ENCODE peak calls at places on chromosomes 3 and 15, in five cellular contexts. Q is GM23248, G is HCT116, A is hepatocyte, Y is OCI-LY7. Z is an unnamed sample.

GRCh38 chr15:26667222-26667988 is 105.5 kb downstream of the GABRB3 start:
- DNase-seq in Y (no peak), G (no peak), Q (no peak), A (peak; percentile 27), Z (no peak)

GRCh38 chr15:29792426-29793159 is 29.7 kb downstream of the TJP1 start:
- DNase-seq in G (no peak), Y (no peak), A (no peak), Q (no peak), Z (no peak)

GRCh38 chr3:7793786-7794185 is 707.8 kb upstream of the LMCD1 start:
- DNase-seq in Y (no peak), G (no peak), A (no peak), Q (no peak), Z (no peak)

GRCh38 chr3:141123677-141124410 is 72.7 kb downstream of the SPSB4 start:
- DNase-seq in G (no peak), Y (no peak), A (no peak), Q (no peak), Z (no peak)

GRCh38 chr15:28935316-28935715 is 49.5 kb downstream of the APBA2 start:
- DNase-seq in Q (peak; percentile 6), Y (peak; percentile 48), A (no peak), G (no peak), Z (no peak)

GRCh38 chr3:197746801-197747237 is 2.9 kb upstream of the FYTTD1 start:
- DNase-seq in Y (peak; percentile 24), G (no peak), A (no peak), Q (no peak), Z (no peak)

GRCh38 chr3:31880482-31881078 is 100.5 kb downstream of the OSBPL10 start:
- DNase-seq in G (no peak), A (no peak), Y (no peak), Q (no peak), Z (no peak)

GRCh38 chr3:13040381-13041074 is 32.7 kb downstream of the IQSEC1 start:
- DNase-seq in A (no peak), G (no peak), Y (peak; percentile 43), Q (peak; percentile 24), Z (peak; percentile 14)

GRCh38 chr3:123157598-123158287 is 44.0 kb upstream of the SEC22A start:
- DNase-seq in A (no peak), G (no peak), Q (no peak), Y (no peak), Z (no peak)

GRCh38 chr15:68032672-68033071 is 21.4 kb upstream of the PIAS1 start:
- DNase-seq in Y (no peak), Q (no peak), A (no peak), G (no peak), Z (no peak)

GRCh38 chr3:138400651-138401070 is 33.8 kb upstream of the ESYT3 start:
- DNase-seq in G (no peak), A (no peak), Q (no peak), Y (no peak), Z (no peak)

GRCh38 chr15:47504624-47505256 is 212.6 kb upstream of the SEMA6D start:
- DNase-seq in G (no peak), A (no peak), Y (no peak), Q (no peak), Z (no peak)

GRCh38 chr3:190697901-190698300 is 164.6 kb downstream of the GMNC start:
- DNase-seq in G (no peak), A (no peak), Q (peak; percentile 92), Y (no peak), Z (no peak)

GRCh38 chr3:190041333-190042041 is 79.2 kb downstream of the P3H2 start:
- DNase-seq in Y (no peak), A (peak; percentile 34), G (no peak), Q (no peak), Z (peak; percentile 94)

GRCh38 chr3:36206936-36207620 is 173.2 kb upstream of the STAC start:
- DNase-seq in Y (no peak), A (no peak), Q (no peak), G (no peak), Z (no peak)

GRCh38 chr3:129526121-129526900 is 2.1 kb upstream of the RHO start:
- DNase-seq in A (no peak), Q (peak; percentile 11), G (no peak), Y (peak; percentile 80), Z (peak; percentile 18)

GRCh38 chr3:42115223-42115622 is 24.1 kb downstream of the TRAK1 start:
- DNase-seq in A (no peak), G (no peak), Q (no peak), Y (no peak), Z (no peak)

GRCh38 chr15:94478763-94479162 is 247.4 kb downstream of the MCTP2 start:
- DNase-seq in Q (no peak), Y (peak; percentile 93), G (no peak), A (no peak), Z (no peak)

GRCh38 chr3:150149651-150150051 is 179.0 kb upstream of the PFN2 start:
- DNase-seq in G (no peak), Y (no peak), A (peak; percentile 14), Q (peak; percentile 97), Z (no peak)

DNA sequence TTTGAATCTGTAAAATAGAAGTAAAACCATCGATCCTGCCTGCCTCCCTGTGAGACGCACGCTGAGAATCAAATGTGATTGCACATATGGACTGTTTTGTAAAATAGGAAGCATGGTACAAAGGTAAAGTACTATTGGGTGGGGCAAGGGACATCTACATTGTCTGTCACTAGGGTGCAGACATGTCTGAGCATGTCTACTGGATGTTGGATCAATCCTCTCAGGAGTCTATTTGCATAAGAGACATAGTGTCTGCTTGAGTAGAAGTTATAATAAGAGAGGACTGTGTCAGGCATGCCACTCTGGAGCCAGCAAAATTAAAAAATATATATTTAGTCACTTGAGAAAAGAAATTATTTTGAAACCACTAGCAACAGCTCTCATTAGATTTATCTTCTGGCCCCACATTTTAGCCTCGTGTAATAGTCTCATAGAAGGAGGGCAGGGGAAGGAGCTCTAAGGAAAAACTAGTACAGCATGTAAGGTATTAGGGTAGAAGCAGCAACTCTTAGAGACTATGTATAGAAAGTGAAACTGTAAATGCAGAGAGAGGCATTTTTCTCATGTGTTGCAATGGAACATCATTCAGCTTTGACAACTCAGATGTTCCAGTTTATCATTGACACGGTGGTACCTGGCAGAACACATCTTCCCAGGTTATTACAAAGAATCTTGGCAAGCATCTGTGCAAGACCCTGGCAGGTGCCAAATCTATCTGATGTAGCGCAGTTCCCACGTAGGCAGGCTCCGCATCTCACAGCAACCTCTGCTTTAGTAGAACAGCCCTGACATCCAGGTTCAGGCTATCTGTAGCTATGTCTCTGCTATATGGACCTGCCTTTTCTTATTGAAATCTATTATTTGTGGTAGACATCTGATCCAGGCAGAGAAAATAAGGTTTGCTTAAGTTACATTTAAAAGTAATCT is 85.2 kb upstream of the CHL1 start:
- DNase-seq in G (no peak), A (no peak), Y (no peak), Q (no peak), Z (peak; percentile 66)
- H2AFZ ChIP-seq in G (no peak overlapping the region), A (no peak overlapping the region), Y (no peak overlapping the region), Q (no peak overlapping the region), Z (no peak overlapping the region)

GRCh38 chr3:121651684-121652083 is 9.0 kb downstream of the HCLS1 start:
- DNase-seq in G (no peak), A (no peak), Q (peak; percentile 14), Y (no peak), Z (no peak)

GRCh38 chr3:121649645-121650044 is 11.1 kb downstream of the HCLS1 start:
- DNase-seq in A (no peak), Q (peak; percentile 43), Y (no peak), G (no peak), Z (no peak)

GRCh38 chr3:121660356-121661171 is at the start of gene HCLS1:
- DNase-seq in G (no peak), Q (peak; percentile 66), A (no peak), Y (peak; percentile 89), Z (peak; percentile 88)

GRCh38 chr3:121658716-121659435 is 1.8 kb downstream of the HCLS1 start:
- DNase-seq in A (no peak), Y (no peak), Q (no peak), G (no peak), Z (no peak)

GRCh38 chr3:121654493-121655385 is 6.0 kb downstream of the HCLS1 start:
- DNase-seq in Y (no peak), A (no peak), G (no peak), Q (no peak), Z (peak; percentile 50)
- H3K4me2 ChIP-seq in Y (peak overlapping the region; percentile 36), A (no peak overlapping the region), G (no peak overlapping the region), Q (no peak overlapping the region), Z (peak overlapping the region; percentile 64)

DNA sequence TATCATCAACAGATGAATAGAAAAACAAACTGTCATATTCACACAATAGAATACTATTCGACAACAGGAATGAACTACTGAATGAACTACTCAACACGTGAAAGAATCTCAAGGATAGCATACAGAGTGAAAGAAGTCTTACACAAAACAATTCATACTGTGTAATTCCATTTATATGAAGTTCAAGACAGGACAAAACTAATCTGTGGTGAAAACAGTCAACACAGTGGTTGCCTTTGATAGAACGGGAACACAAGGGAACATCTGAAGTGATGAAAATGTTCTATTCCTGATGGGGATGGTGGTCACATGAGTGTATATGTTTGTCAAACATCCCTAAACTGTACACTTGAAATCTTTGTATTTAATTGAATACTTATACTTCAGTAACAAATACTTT is 2.6 kb upstream of the SUSD5 start:
- DNase-seq in Y (no peak), Q (no peak), A (no peak), G (no peak), Z (no peak)
- TF ChIP-seq EZH2phosphoT487 in Y (no peak), Q (no peak), A (no peak), G (no peak), Z (no peak)

GRCh38 chr15:48794697-48795134 is 16.2 kb downstream of the CEP152 start:
- DNase-seq in G (no peak), A (no peak), Q (peak; percentile 35), Y (no peak), Z (peak; percentile 21)
- H2AFZ ChIP-seq in G (no peak overlapping the region), A (peak overlapping the region; percentile 44), Q (peak overlapping the region; percentile 55), Y (no peak overlapping the region), Z (peak overlapping the region; percentile 24)

DNA sequence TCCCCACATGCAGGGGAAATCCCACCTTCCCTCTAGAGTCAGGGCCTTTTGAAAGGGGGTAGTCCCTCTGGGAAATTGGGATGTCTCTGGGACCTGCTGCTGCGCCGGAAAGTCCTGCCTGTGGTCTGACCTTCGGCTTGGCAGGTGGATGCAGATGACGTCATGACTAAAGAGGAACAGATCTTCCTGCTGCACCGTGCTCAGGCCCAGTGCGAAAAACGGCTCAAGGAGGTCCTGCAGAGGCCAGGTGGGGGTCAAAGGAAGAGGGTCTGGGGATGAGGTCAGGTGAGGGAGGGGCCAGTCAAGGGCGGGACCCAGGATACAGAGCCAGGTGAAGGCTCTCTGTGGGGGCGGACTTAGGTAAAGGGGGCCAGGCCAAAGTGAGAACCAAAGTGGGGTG is 16.2 kb downstream of the PTH1R start:
- DNase-seq in Y (no peak), G (no peak), A (no peak), Q (no peak), Z (no peak)
- H3K4me2 ChIP-seq in Y (no peak overlapping the region), G (no peak overlapping the region), A (no peak overlapping the region), Q (no peak overlapping the region), Z (no peak overlapping the region)

Z was measured in MM.1S.